ENCODE peak calls at places on chromosomes 5 and 9, in eight cellular contexts. Q is adrenal gland, E is GM12892, P is A549, J is lower leg skin, Z is HCT116, I is GM12891, K is GM12878. G is an unnamed sample.

GRCh38 chr5:68484307-68485068 is 268.9 kb downstream of the PIK3R1 start:
- DNase-seq in Q (no peak), E (no peak), P (no peak), J (no peak), Z (no peak), I (no peak), K (no peak), G (no peak)

GRCh38 chr5:132221781-132222648 is 5.6 kb downstream of the P4HA2 start:
- DNase-seq in Q (no peak), E (no peak), P (no peak), J (no peak), Z (no peak), I (no peak), K (no peak), G (no peak)

GRCh38 chr5:159184858-159185381 is 24.4 kb downstream of the RNF145 start:
- DNase-seq in Q (no peak), E (no peak), P (no peak), J (no peak), Z (no peak), I (no peak), K (no peak), G (peak)

GRCh38 chr5:178208540-178209227 is 4.4 kb downstream of the HNRNPAB start:
- DNase-seq in Q (no peak), E (no peak), P (peak), J (no peak), Z (no peak), I (no peak), K (no peak), G (no peak)

GRCh38 chr9:131667576-131667975 is 72.3 kb downstream of the RAPGEF1 start:
- DNase-seq in Q (no peak), E (no peak), P (no peak), J (no peak), Z (no peak), I (no peak), K (no peak), G (no peak)

GRCh38 chr9:130377612-130378011 is 67.1 kb upstream of the ASS1 start:
- DNase-seq in Q (no peak), E (no peak), P (no peak), J (no peak), Z (no peak), I (no peak), K (no peak), G (no peak)

GRCh38 chr5:1763960-1764605 is 35.6 kb downstream of the MRPL36 start:
- DNase-seq in Q (no peak), E (no peak), P (no peak), J (no peak), Z (no peak), I (no peak), K (no peak), G (no peak)

GRCh38 chr5:112921031-112921832 is 795 bp downstream of the REEP5 start:
- DNase-seq in Q (peak), E (peak), P (peak), J (peak), Z (peak), I (peak), K (no peak), G (peak)

GRCh38 chr5:94849821-94850736 is 231.6 kb downstream of the SLF1 start:
- DNase-seq in Q (no peak), E (no peak), P (peak), J (no peak), Z (peak), I (peak), K (peak), G (no peak)

GRCh38 chr5:134079748-134080581 is 34.5 kb upstream of the TCF7 start:
- DNase-seq in Q (no peak), E (no peak), P (no peak), J (no peak), Z (no peak), I (no peak), K (no peak), G (no peak)

GRCh38 chr5:151251001-151251551 is 1.9 kb upstream of the GM2A start:
- DNase-seq in Q (no peak), E (no peak), P (no peak), J (no peak), Z (no peak), I (no peak), K (peak), G (no peak)

GRCh38 chr5:151251621-151252020 is 1.4 kb upstream of the GM2A start:
- DNase-seq in Q (no peak), E (no peak), P (no peak), J (no peak), Z (no peak), I (no peak), K (no peak), G (no peak)

GRCh38 chr5:151254533-151254932 is 1.5 kb downstream of the GM2A start:
- DNase-seq in Q (no peak), E (no peak), P (no peak), J (no peak), Z (no peak), I (no peak), K (no peak), G (no peak)

GRCh38 chr5:151253604-151253948 is 591 bp downstream of the GM2A start:
- DNase-seq in Q (no peak), E (no peak), P (no peak), J (no peak), Z (no peak), I (no peak), K (no peak), G (no peak)

DNA sequence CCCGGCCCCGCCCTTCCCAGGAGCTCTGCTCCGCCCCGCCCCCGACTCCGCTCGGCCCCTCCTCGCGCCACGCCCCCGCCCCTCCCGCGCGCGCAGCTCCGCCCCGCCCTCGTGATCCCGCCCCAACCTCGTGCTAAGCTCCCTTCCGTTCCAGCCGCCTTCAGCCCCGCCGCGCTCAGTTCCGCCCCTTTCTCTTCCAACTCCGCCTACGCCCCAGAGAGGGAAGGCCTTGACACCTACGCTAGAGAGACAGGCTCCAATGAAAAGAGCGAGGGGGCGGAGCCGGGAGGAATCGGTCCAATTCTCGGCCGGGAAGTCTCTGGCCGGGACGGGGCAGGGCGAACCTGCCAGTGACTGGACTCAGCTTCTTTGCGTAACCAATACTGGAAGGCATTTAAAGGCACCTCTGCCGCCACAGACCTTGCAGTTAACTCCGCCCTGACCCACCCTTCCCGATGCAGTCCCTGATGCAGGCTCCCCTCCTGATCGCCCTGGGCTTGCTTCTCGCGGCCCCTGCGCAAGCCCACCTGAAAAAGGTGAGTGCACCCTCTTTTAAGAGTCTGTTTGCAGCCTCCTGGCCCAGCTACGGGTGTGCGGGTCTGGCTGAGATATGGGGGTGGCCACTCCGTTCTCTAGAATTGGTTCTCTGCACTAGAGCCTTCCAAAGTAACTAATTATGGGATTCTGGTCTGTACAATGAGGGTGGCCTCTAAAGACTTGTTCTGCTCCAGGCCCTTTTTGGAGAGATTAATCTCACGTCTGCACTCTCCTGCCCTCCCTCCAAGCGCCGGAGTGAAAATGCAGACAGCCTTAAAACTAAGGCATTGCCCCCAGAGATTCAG is at the start of gene GM2A:
- DNase-seq in Q (peak), E (peak), P (peak), J (peak), Z (peak), I (peak), K (peak), G (peak)
- TF ChIP-seq POLR2A in Q (peak), E (peak), P (peak), J (no peak), Z (peak), I (peak), K (peak), G (peak)

DNA sequence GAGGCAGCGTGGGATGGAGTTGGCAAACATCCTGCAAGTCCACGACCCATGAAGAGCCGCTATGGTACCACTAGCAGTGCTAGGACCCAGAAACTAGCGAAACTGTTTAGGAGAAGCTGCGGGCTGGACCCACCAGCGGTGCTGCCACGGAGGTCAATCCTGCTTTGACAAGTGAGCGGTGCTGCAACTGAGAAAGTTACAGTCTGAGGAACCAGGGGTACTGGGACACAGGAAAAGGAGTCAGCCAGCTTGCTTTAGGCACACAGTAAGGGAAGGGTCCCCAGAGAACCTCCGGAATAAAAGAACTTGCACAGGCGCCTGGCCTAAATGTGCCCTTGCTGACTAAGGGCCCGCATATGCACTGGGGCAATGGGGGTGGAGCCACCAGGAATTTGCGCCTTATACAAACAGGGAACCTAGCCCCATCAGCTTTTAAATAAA is 23.6 kb upstream of the ANXA2R start:
- DNase-seq in Q (no peak), E (no peak), P (no peak), J (no peak), Z (no peak), I (no peak), K (no peak), G (peak)
- TF ChIP-seq POLR2A in Q (no peak), E (no peak), P (no peak), J (no peak), Z (no peak), I (no peak), K (no peak), G (no peak)

DNA sequence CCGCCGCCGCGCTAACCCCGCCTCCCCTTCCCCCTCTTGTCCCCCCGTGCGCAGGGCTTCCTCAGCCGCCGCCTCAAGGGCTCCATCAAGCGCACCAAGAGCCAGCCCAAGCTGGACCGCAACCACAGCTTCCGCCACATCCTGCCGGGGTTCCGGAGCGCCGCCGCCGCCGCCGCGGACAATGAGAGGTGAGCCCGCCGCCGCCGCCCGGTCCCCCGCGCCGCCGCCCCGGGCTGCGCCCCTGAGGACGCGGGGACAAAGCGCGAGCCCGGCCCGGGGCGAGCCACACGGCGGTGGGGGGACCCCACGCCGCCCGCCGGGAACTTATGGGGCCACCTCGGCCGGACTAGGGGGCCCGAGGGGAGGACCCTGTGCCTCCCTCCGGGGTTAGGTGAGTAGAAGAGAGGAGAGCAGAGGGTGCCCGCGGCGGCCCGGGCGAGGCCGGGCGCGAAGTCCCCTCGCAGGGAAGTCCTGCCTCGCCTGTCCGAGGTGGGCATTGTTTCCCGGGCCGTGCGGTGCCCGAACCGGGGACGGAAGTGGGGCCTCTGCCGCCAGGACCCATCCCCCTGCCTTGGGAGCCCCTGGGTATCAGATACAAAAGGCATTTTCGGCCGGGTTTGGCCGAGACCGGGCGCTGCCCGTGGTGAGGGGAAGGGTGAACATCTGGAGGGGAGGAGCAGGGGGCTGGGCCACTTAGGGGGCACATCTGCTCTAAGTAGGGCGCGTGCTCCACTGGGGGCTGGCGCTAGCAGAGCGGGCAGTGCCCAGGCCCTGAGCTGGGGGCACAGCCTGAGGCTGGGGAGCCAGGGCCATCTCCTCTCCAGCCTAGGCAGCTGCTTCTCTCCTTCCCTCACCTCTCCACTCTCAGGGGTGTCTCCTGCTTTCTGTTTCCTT is 48.1 kb downstream of the DAB2IP start:
- DNase-seq in Q (peak), E (peak), P (no peak), J (peak), Z (no peak), I (peak), K (no peak), G (peak)
- TF ChIP-seq POLR2A in Q (no peak), E (no peak), P (no peak), J (no peak), Z (no peak), I (no peak), K (no peak), G (no peak)

GRCh38 chr9:98796364-98797101 is at the start of gene ANKS6:
- DNase-seq in Q (peak), E (peak), P (peak), J (no peak), Z (no peak), I (peak), K (no peak), G (peak)
- TF ChIP-seq POLR2A in Q (peak), E (no peak), P (peak), J (no peak), Z (peak), I (no peak), K (peak), G (peak)

GRCh38 chr5:75610201-75610600 is 1.1 kb upstream of the ANKDD1B start:
- DNase-seq in Q (no peak), E (no peak), P (no peak), J (no peak), Z (no peak), I (no peak), K (no peak), G (no peak)

GRCh38 chr5:75608886-75609285 is 2.4 kb upstream of the ANKDD1B start:
- DNase-seq in Q (no peak), E (no peak), P (no peak), J (no peak), Z (no peak), I (no peak), K (no peak), G (no peak)

GRCh38 chr5:75612211-75612579 is 942 bp downstream of the ANKDD1B start:
- DNase-seq in Q (no peak), E (no peak), P (no peak), J (no peak), Z (no peak), I (no peak), K (no peak), G (no peak)

GRCh38 chr5:75614165-75614564 is 2.9 kb downstream of the ANKDD1B start:
- DNase-seq in Q (no peak), E (no peak), P (no peak), J (no peak), Z (no peak), I (no peak), K (no peak), G (no peak)

GRCh38 chr5:75611324-75612210 is at the start of gene ANKDD1B:
- DNase-seq in Q (peak), E (peak), P (peak), J (no peak), Z (no peak), I (peak), K (no peak), G (no peak)
- TF ChIP-seq POLR2A in Q (peak), E (no peak), P (no peak), J (no peak), Z (no peak), I (no peak), K (no peak), G (no peak)

GRCh38 chr5:87010736-87011135 is 256.9 kb upstream of the RASA1 start:
- DNase-seq in Q (no peak), E (no peak), P (no peak), J (no peak), Z (no peak), I (no peak), K (no peak), G (no peak)
- TF ChIP-seq POLR2A in Q (no peak), E (no peak), P (no peak), J (no peak), Z (no peak), I (no peak), K (no peak), G (no peak)

DNA sequence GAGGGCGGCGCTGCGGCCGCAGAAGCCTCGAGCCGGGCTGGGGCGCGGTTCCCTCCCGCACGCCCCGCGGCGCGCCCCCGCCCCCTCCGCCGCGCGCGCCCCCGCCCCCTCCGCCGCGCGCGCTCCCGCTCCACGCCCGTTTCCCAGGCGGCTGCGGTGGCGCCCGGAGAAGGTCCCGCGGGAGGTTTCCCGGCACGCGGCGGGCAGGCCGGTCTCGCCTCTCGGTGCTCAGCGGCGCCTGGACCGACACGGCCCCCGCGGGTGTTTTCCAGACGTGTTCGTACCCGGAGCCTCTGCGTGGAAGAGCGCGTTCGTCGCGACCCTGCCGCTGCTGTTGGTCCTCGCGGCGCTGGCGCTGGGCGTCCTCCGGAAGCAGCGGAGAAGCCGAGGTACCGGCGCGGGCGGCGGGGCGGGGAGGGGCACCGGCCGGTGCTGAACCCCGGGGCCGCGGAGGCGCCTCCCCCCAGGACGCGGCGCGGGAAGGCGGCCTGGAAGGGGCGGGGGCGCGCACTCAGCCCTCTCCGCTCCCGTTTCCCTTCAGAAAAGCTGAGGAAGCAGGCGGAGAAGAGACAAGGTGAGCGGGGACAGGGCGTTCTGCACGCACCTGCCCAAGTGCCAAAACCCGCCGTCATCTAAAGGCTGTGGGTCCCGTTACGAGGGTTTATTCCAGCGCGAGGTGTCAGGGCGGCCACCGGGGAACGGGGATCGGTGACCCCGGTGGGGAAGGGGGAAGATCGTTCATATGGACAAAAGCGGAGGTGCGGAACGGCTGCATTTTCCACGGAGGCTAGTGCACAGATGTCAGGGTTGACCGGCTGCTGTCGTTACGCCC is 13.1 kb downstream of the BTNL9 start:
- DNase-seq in Q (no peak), E (peak), P (peak), J (no peak), Z (no peak), I (peak), K (no peak), G (no peak)
- TF ChIP-seq POLR2A in Q (no peak), E (no peak), P (no peak), J (no peak), Z (no peak), I (no peak), K (no peak), G (no peak)

GRCh38 chr9:128786681-128787582 is at the start of gene TBC1D13:
- DNase-seq in Q (peak), E (peak), P (peak), J (peak), Z (peak), I (peak), K (peak), G (peak)
- TF ChIP-seq POLR2A in Q (peak), E (peak), P (peak), J (no peak), Z (no peak), I (peak), K (peak), G (peak)

G was measured in H54.